ENCODE peak calls at places on chromosomes 5 and 9, in eight cellular contexts. One of them, this sample, is unnamed. For H3K4me1, the result is how much of the 10 kb centered on the place peaks cover.

GRCh38 chr9:78606011-78606410 is 309.1 kb downstream of the PSAT1 start:
- DNase-seq in breast epithelium: no peak
- DNase-seq in upper lobe of left lung: no peak
- DNase-seq in CD8-positive, alpha-beta memory T cell: no peak
- DNase-seq in left ventricle myocardium inferior: no peak
- DNase-seq in heart left ventricle: no peak
- DNase-seq in CD4-positive, alpha-beta memory T cell: no peak
- DNase-seq in cardiac muscle cell: peak
- DNase-seq in this sample: no peak

GRCh38 chr5:90803891-90804290 is 245.3 kb downstream of the ADGRV1 start:
- DNase-seq in heart left ventricle: no peak
- DNase-seq in CD4-positive, alpha-beta memory T cell: no peak
- DNase-seq in CD8-positive, alpha-beta memory T cell: no peak
- DNase-seq in breast epithelium: no peak
- DNase-seq in left ventricle myocardium inferior: no peak
- DNase-seq in cardiac muscle cell: no peak
- DNase-seq in upper lobe of left lung: no peak
- DNase-seq in this sample: no peak

GRCh38 chr5:175321927-175322532 is 122.0 kb downstream of the DRD1 start:
- DNase-seq in cardiac muscle cell: peak
- DNase-seq in CD8-positive, alpha-beta memory T cell: no peak
- DNase-seq in left ventricle myocardium inferior: no peak
- DNase-seq in heart left ventricle: no peak
- DNase-seq in upper lobe of left lung: no peak
- DNase-seq in CD4-positive, alpha-beta memory T cell: peak
- DNase-seq in breast epithelium: no peak
- DNase-seq in this sample: no peak

GRCh38 chr5:179273441-179274145 is 71.7 kb downstream of the ADAMTS2 start:
- DNase-seq in CD4-positive, alpha-beta memory T cell: no peak
- DNase-seq in CD8-positive, alpha-beta memory T cell: no peak
- DNase-seq in breast epithelium: no peak
- DNase-seq in cardiac muscle cell: no peak
- DNase-seq in left ventricle myocardium inferior: no peak
- DNase-seq in upper lobe of left lung: no peak
- DNase-seq in heart left ventricle: no peak
- DNase-seq in this sample: no peak

GRCh38 chr5:120621339-120621738 is 157.2 kb downstream of the PRR16 start:
- DNase-seq in left ventricle myocardium inferior: no peak
- DNase-seq in cardiac muscle cell: no peak
- DNase-seq in CD4-positive, alpha-beta memory T cell: no peak
- DNase-seq in CD8-positive, alpha-beta memory T cell: no peak
- DNase-seq in upper lobe of left lung: no peak
- DNase-seq in breast epithelium: no peak
- DNase-seq in heart left ventricle: no peak
- DNase-seq in this sample: no peak

GRCh38 chr9:121242955-121243346 is 25.0 kb upstream of the GSN start:
- DNase-seq in breast epithelium: no peak
- DNase-seq in CD4-positive, alpha-beta memory T cell: no peak
- DNase-seq in left ventricle myocardium inferior: no peak
- DNase-seq in heart left ventricle: no peak
- DNase-seq in upper lobe of left lung: no peak
- DNase-seq in CD8-positive, alpha-beta memory T cell: no peak
- DNase-seq in cardiac muscle cell: peak
- DNase-seq in this sample: no peak

GRCh38 chr5:143987751-143988560 is 176.0 kb downstream of the HMHB1 start:
- DNase-seq in left ventricle myocardium inferior: no peak
- DNase-seq in CD8-positive, alpha-beta memory T cell: no peak
- DNase-seq in breast epithelium: no peak
- DNase-seq in heart left ventricle: no peak
- DNase-seq in cardiac muscle cell: no peak
- DNase-seq in upper lobe of left lung: no peak
- DNase-seq in CD4-positive, alpha-beta memory T cell: no peak
- DNase-seq in this sample: no peak

GRCh38 chr5:147387109-147387508 is 122.8 kb downstream of the DPYSL3 start:
- DNase-seq in cardiac muscle cell: no peak
- DNase-seq in CD4-positive, alpha-beta memory T cell: no peak
- DNase-seq in breast epithelium: no peak
- DNase-seq in upper lobe of left lung: no peak
- DNase-seq in left ventricle myocardium inferior: no peak
- DNase-seq in CD8-positive, alpha-beta memory T cell: no peak
- DNase-seq in heart left ventricle: no peak
- DNase-seq in this sample: no peak

GRCh38 chr5:128844354-128844923 is 120.8 kb upstream of the SLC27A6 start:
- DNase-seq in cardiac muscle cell: peak
- DNase-seq in CD8-positive, alpha-beta memory T cell: no peak
- DNase-seq in left ventricle myocardium inferior: no peak
- DNase-seq in breast epithelium: no peak
- DNase-seq in CD4-positive, alpha-beta memory T cell: no peak
- DNase-seq in upper lobe of left lung: no peak
- DNase-seq in heart left ventricle: no peak
- DNase-seq in this sample: no peak

GRCh38 chr9:79145442-79145841 is 426.3 kb upstream of the TLE4 start:
- DNase-seq in CD8-positive, alpha-beta memory T cell: no peak
- DNase-seq in cardiac muscle cell: no peak
- DNase-seq in upper lobe of left lung: no peak
- DNase-seq in breast epithelium: no peak
- DNase-seq in heart left ventricle: no peak
- DNase-seq in left ventricle myocardium inferior: no peak
- DNase-seq in CD4-positive, alpha-beta memory T cell: no peak
- DNase-seq in this sample: no peak

GRCh38 chr9:82681809-82682208 is 381.1 kb downstream of the RASEF start:
- DNase-seq in heart left ventricle: no peak
- DNase-seq in CD4-positive, alpha-beta memory T cell: no peak
- DNase-seq in breast epithelium: no peak
- DNase-seq in cardiac muscle cell: no peak
- DNase-seq in left ventricle myocardium inferior: no peak
- DNase-seq in CD8-positive, alpha-beta memory T cell: no peak
- DNase-seq in upper lobe of left lung: no peak
- DNase-seq in this sample: no peak

GRCh38 chr5:147860641-147861025 is 17.9 kb upstream of the SCGB3A2 start:
- DNase-seq in CD4-positive, alpha-beta memory T cell: no peak
- DNase-seq in left ventricle myocardium inferior: no peak
- DNase-seq in heart left ventricle: no peak
- DNase-seq in cardiac muscle cell: no peak
- DNase-seq in upper lobe of left lung: no peak
- DNase-seq in CD8-positive, alpha-beta memory T cell: no peak
- DNase-seq in breast epithelium: no peak
- DNase-seq in this sample: peak

GRCh38 chr9:81116340-81117207 is 572.8 kb downstream of the TLE1 start:
- DNase-seq in heart left ventricle: no peak
- DNase-seq in upper lobe of left lung: no peak
- DNase-seq in CD8-positive, alpha-beta memory T cell: no peak
- DNase-seq in breast epithelium: no peak
- DNase-seq in CD4-positive, alpha-beta memory T cell: no peak
- DNase-seq in left ventricle myocardium inferior: no peak
- DNase-seq in cardiac muscle cell: no peak
- DNase-seq in this sample: no peak

GRCh38 chr5:144421411-144421810 is 250.7 kb downstream of the KCTD16 start:
- DNase-seq in heart left ventricle: no peak
- DNase-seq in cardiac muscle cell: no peak
- DNase-seq in upper lobe of left lung: no peak
- DNase-seq in CD4-positive, alpha-beta memory T cell: no peak
- DNase-seq in CD8-positive, alpha-beta memory T cell: no peak
- DNase-seq in left ventricle myocardium inferior: no peak
- DNase-seq in breast epithelium: no peak
- DNase-seq in this sample: no peak

GRCh38 chr5:111345731-111346130 is 121.5 kb downstream of the CAMK4 start:
- DNase-seq in CD8-positive, alpha-beta memory T cell: no peak
- DNase-seq in left ventricle myocardium inferior: no peak
- DNase-seq in CD4-positive, alpha-beta memory T cell: no peak
- DNase-seq in heart left ventricle: no peak
- DNase-seq in cardiac muscle cell: no peak
- DNase-seq in upper lobe of left lung: no peak
- DNase-seq in breast epithelium: no peak
- DNase-seq in this sample: no peak

GRCh38 chr5:59517926-59518585 is 375.5 kb downstream of the PDE4D start:
- DNase-seq in CD8-positive, alpha-beta memory T cell: no peak
- DNase-seq in breast epithelium: no peak
- DNase-seq in CD4-positive, alpha-beta memory T cell: no peak
- DNase-seq in cardiac muscle cell: peak
- DNase-seq in upper lobe of left lung: no peak
- DNase-seq in left ventricle myocardium inferior: no peak
- DNase-seq in heart left ventricle: no peak
- DNase-seq in this sample: no peak

GRCh38 chr9:73824671-73825070 is 672.5 kb upstream of the RORB start:
- DNase-seq in CD4-positive, alpha-beta memory T cell: no peak
- DNase-seq in CD8-positive, alpha-beta memory T cell: no peak
- DNase-seq in breast epithelium: no peak
- DNase-seq in left ventricle myocardium inferior: no peak
- DNase-seq in cardiac muscle cell: peak
- DNase-seq in heart left ventricle: no peak
- DNase-seq in upper lobe of left lung: no peak
- DNase-seq in this sample: no peak

GRCh38 chr9:116149844-116150243 is 3.7 kb upstream of the PAPPA start:
- DNase-seq in cardiac muscle cell: no peak
- DNase-seq in CD4-positive, alpha-beta memory T cell: no peak
- DNase-seq in heart left ventricle: no peak
- DNase-seq in CD8-positive, alpha-beta memory T cell: no peak
- DNase-seq in breast epithelium: no peak
- DNase-seq in left ventricle myocardium inferior: no peak
- DNase-seq in upper lobe of left lung: no peak
- DNase-seq in this sample: peak

GRCh38 chr5:160463775-160464465 is 42.3 kb downstream of the PTTG1 start:
- DNase-seq in cardiac muscle cell: peak
- DNase-seq in CD8-positive, alpha-beta memory T cell: no peak
- DNase-seq in heart left ventricle: no peak
- DNase-seq in breast epithelium: no peak
- DNase-seq in upper lobe of left lung: no peak
- DNase-seq in CD4-positive, alpha-beta memory T cell: no peak
- DNase-seq in left ventricle myocardium inferior: no peak
- DNase-seq in this sample: peak

GRCh38 chr5:88657166-88657565 is 225.8 kb downstream of the MEF2C start:
- DNase-seq in heart left ventricle: no peak
- DNase-seq in CD4-positive, alpha-beta memory T cell: no peak
- DNase-seq in CD8-positive, alpha-beta memory T cell: no peak
- DNase-seq in left ventricle myocardium inferior: no peak
- DNase-seq in breast epithelium: no peak
- DNase-seq in upper lobe of left lung: no peak
- DNase-seq in cardiac muscle cell: no peak
- DNase-seq in this sample: no peak

GRCh38 chr9:90441814-90442213 is 200.8 kb downstream of the DIRAS2 start:
- DNase-seq in breast epithelium: no peak
- DNase-seq in heart left ventricle: no peak
- DNase-seq in cardiac muscle cell: no peak
- DNase-seq in CD8-positive, alpha-beta memory T cell: no peak
- DNase-seq in upper lobe of left lung: no peak
- DNase-seq in CD4-positive, alpha-beta memory T cell: no peak
- DNase-seq in left ventricle myocardium inferior: no peak
- DNase-seq in this sample: no peak

GRCh38 chr9:99433555-99433954 is 211.5 kb downstream of the SEC61B start:
- DNase-seq in heart left ventricle: no peak
- DNase-seq in upper lobe of left lung: peak
- DNase-seq in breast epithelium: no peak
- DNase-seq in CD8-positive, alpha-beta memory T cell: peak
- DNase-seq in cardiac muscle cell: peak
- DNase-seq in left ventricle myocardium inferior: no peak
- DNase-seq in CD4-positive, alpha-beta memory T cell: no peak
- DNase-seq in this sample: peak

GRCh38 chr9:23447166-23447565 is 378.9 kb downstream of the ELAVL2 start:
- DNase-seq in heart left ventricle: no peak
- DNase-seq in left ventricle myocardium inferior: no peak
- DNase-seq in CD8-positive, alpha-beta memory T cell: no peak
- DNase-seq in CD4-positive, alpha-beta memory T cell: no peak
- DNase-seq in upper lobe of left lung: no peak
- DNase-seq in breast epithelium: no peak
- DNase-seq in cardiac muscle cell: no peak
- DNase-seq in this sample: no peak

GRCh38 chr5:171450423-171451246 is 31.2 kb downstream of the FGF18 start:
- DNase-seq in left ventricle myocardium inferior: peak
- DNase-seq in upper lobe of left lung: no peak
- DNase-seq in heart left ventricle: peak
- DNase-seq in breast epithelium: no peak
- DNase-seq in cardiac muscle cell: peak
- DNase-seq in CD4-positive, alpha-beta memory T cell: no peak
- DNase-seq in CD8-positive, alpha-beta memory T cell: no peak
- DNase-seq in this sample: peak
- H3K27ac ChIP-seq in left ventricle myocardium inferior: peak
- H3K27ac ChIP-seq in upper lobe of left lung: peak
- H3K27ac ChIP-seq in heart left ventricle: peak
- H3K27ac ChIP-seq in breast epithelium: peak
- H3K27ac ChIP-seq in cardiac muscle cell: no peak
- H3K27ac ChIP-seq in CD4-positive, alpha-beta memory T cell: no peak
- H3K27ac ChIP-seq in CD8-positive, alpha-beta memory T cell: no peak
- H3K27ac ChIP-seq in this sample: peak

DNA sequence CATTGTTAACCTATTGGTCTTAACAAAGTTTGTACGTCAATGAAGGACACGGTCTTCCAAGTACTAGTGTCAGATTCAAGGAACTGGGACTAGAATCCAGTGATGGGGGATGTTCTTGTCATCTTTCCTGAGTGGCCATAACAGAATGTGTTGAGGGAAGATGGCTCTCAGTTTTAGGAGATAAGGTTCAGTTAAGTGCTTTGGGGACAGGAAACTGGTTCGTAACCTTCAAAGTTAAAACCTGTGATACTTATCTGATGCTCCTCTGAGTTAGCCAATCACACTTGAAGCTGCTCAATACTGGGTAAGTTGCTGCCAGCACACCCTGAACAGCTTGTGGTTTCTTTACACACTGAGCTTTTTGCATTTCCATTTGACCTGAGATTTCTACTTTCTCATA is 64.4 kb downstream of the PIK3R1 start:
- DNase-seq in cardiac muscle cell: no peak
- DNase-seq in CD4-positive, alpha-beta memory T cell: peak
- DNase-seq in left ventricle myocardium inferior: no peak
- DNase-seq in CD8-positive, alpha-beta memory T cell: no peak
- DNase-seq in heart left ventricle: no peak
- DNase-seq in upper lobe of left lung: no peak
- DNase-seq in breast epithelium: no peak
- DNase-seq in this sample: peak
- H3K4me3 ChIP-seq in cardiac muscle cell: no peak
- H3K4me3 ChIP-seq in CD4-positive, alpha-beta memory T cell: peak
- H3K4me3 ChIP-seq in left ventricle myocardium inferior: no peak
- H3K4me3 ChIP-seq in CD8-positive, alpha-beta memory T cell: peak
- H3K4me3 ChIP-seq in heart left ventricle: no peak
- H3K4me3 ChIP-seq in upper lobe of left lung: no peak
- H3K4me3 ChIP-seq in breast epithelium: no peak
- H3K4me3 ChIP-seq in this sample: no peak

GRCh38 chr9:110125207-110125751 is 82.7 kb downstream of the C9orf152 start:
- DNase-seq in CD8-positive, alpha-beta memory T cell: no peak
- DNase-seq in cardiac muscle cell: peak
- DNase-seq in CD4-positive, alpha-beta memory T cell: no peak
- DNase-seq in upper lobe of left lung: peak
- DNase-seq in heart left ventricle: peak
- DNase-seq in breast epithelium: peak
- DNase-seq in left ventricle myocardium inferior: peak
- DNase-seq in this sample: peak
- H3K4me1 ChIP-seq in CD8-positive, alpha-beta memory T cell: under half
- H3K4me1 ChIP-seq in cardiac muscle cell: half or more
- H3K4me1 ChIP-seq in CD4-positive, alpha-beta memory T cell: under half
- H3K4me1 ChIP-seq in upper lobe of left lung: half or more
- H3K4me1 ChIP-seq in heart left ventricle: half or more
- H3K4me1 ChIP-seq in breast epithelium: under half
- H3K4me1 ChIP-seq in left ventricle myocardium inferior: half or more
- H3K4me1 ChIP-seq in this sample: under half

DNA sequence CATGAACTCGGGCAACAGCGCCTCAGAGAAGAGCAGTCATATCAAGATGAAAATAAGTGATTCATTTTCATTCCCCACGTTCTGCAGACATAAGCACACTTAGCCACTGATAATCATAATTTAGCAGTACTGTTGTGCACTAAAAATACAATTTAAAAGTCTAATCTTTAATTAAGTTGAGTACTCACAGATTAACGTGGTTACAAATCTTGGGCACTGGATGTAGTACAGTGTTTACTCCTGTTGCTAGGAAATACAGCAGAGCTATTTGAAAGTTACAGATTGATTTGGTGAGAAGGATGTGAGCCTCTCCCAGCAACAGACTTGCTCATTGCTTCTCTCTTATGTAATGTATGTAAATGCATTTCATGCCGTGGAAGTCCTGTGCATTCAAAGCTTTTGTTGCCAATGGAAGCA is 11.1 kb downstream of the SNCAIP start:
- DNase-seq in upper lobe of left lung: no peak
- DNase-seq in heart left ventricle: no peak
- DNase-seq in left ventricle myocardium inferior: no peak
- DNase-seq in cardiac muscle cell: peak
- DNase-seq in CD4-positive, alpha-beta memory T cell: no peak
- DNase-seq in CD8-positive, alpha-beta memory T cell: no peak
- DNase-seq in breast epithelium: no peak
- DNase-seq in this sample: no peak
- H3K27ac ChIP-seq in upper lobe of left lung: no peak
- H3K27ac ChIP-seq in heart left ventricle: no peak
- H3K27ac ChIP-seq in left ventricle myocardium inferior: no peak
- H3K27ac ChIP-seq in cardiac muscle cell: no peak
- H3K27ac ChIP-seq in CD4-positive, alpha-beta memory T cell: no peak
- H3K27ac ChIP-seq in CD8-positive, alpha-beta memory T cell: no peak
- H3K27ac ChIP-seq in breast epithelium: no peak
- H3K27ac ChIP-seq in this sample: no peak